ENCODE peak calls at places on chromosome 1, in eight cellular contexts. Y is thyroid gland, S is IMR-90, K is uterus, A is colonic mucosa, D is tibial artery, N is AG04450, Z is AG10803. B is an unnamed sample.

GRCh38 chr1:20160034-20160433 is 20.9 kb downstream of the PLA2G2F start:
- DNase-seq in K (no peak), N (no peak), Z (no peak), D (no peak), S (no peak), Y (no peak), A (no peak), B (no peak)

GRCh38 chr1:212293579-212293978 is 8.4 kb downstream of the PPP2R5A start:
- DNase-seq in Z (peak), N (no peak), Y (no peak), D (no peak), K (no peak), A (no peak), S (peak), B (no peak)

GRCh38 chr1:54163051-54163450 is 10.3 kb upstream of the CDCP2 start:
- DNase-seq in N (no peak), D (no peak), K (no peak), A (peak), Z (no peak), Y (no peak), S (no peak), B (no peak)

GRCh38 chr1:44406761-44407429 is 1.8 kb downstream of the RNF220 start:
- DNase-seq in Y (no peak), A (no peak), Z (no peak), N (no peak), K (no peak), D (no peak), S (no peak), B (peak)

GRCh38 chr1:156848461-156849150 is 10.3 kb downstream of the INSRR start:
- DNase-seq in K (no peak), D (no peak), Z (no peak), S (no peak), N (no peak), Y (peak), A (peak), B (peak)

GRCh38 chr1:88658419-88658818 is 25.7 kb upstream of the PKN2 start:
- DNase-seq in A (no peak), N (no peak), K (no peak), Z (no peak), Y (no peak), D (no peak), S (no peak), B (no peak)

GRCh38 chr1:244653439-244654283 is 735 bp downstream of the DESI2 start:
- DNase-seq in N (no peak), Z (peak), A (peak), D (no peak), Y (peak), K (no peak), S (peak), B (no peak)

GRCh38 chr1:247824023-247824422 is at the start of gene OR14A16:
- DNase-seq in S (no peak), A (no peak), N (no peak), K (no peak), Z (no peak), Y (no peak), D (no peak), B (no peak)

GRCh38 chr1:3787347-3787710 is 9.0 kb downstream of the LRRC47 start:
- DNase-seq in S (no peak), A (no peak), K (no peak), D (no peak), Z (no peak), N (no peak), Y (no peak), B (no peak)

GRCh38 chr1:88892146-88892877 is 945 bp upstream of the GTF2B start:
- DNase-seq in S (peak), D (no peak), A (no peak), N (no peak), Z (peak), K (no peak), Y (no peak), B (no peak)

GRCh38 chr1:205595861-205596260 is 36.0 kb downstream of the ELK4 start:
- DNase-seq in Z (no peak), K (no peak), S (no peak), N (no peak), Y (no peak), A (no peak), D (no peak), B (no peak)

GRCh38 chr1:205596876-205597275 is 34.9 kb downstream of the ELK4 start:
- DNase-seq in S (no peak), D (no peak), Y (no peak), Z (no peak), N (no peak), K (no peak), A (no peak), B (no peak)

GRCh38 chr1:205599667-205600042 is 32.2 kb downstream of the ELK4 start:
- DNase-seq in K (no peak), Y (no peak), A (no peak), S (no peak), Z (no peak), D (no peak), N (no peak), B (no peak)

GRCh38 chr1:205598841-205599666 is 32.8 kb downstream of the ELK4 start:
- DNase-seq in S (peak), A (peak), Z (peak), Y (peak), D (peak), K (peak), N (peak), B (no peak)

DNA sequence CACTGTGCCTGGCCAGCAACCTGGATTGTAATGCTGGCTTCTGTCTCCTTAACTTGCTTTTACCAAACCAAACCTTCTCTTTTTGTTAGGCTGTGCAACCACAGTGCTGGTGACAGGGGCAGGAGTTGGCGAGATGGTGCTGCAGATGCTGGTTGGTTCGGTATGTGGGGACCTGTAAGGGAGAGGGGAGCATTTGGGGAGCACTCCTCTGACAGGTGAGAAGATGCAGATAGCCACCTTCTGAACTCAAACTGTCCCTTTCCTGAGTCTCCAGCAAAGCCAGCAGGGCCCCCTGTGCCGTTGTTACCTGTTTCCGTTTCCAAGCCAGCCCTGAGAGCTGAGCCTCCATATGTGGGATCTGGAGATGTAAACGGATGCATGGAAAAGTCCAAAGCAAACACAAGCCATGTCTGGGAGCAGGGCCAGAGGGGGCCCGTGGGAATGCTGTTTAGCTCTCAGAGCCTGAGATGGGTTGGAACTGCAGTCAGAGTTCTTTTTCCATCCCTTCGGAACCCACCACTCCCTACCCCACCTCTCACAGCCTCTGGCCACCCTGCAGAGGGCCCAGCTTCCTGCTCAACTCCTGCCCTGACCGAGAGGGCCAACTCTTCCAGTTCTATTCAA is 34.0 kb downstream of the ELK4 start:
- DNase-seq in N (no peak), Y (no peak), Z (no peak), S (peak), K (no peak), A (no peak), D (no peak), B (no peak)
- H3K4me3 ChIP-seq in N (no peak), Y (no peak), Z (no peak), S (no peak), K (no peak), A (no peak), D (no peak), B (no peak)

DNA sequence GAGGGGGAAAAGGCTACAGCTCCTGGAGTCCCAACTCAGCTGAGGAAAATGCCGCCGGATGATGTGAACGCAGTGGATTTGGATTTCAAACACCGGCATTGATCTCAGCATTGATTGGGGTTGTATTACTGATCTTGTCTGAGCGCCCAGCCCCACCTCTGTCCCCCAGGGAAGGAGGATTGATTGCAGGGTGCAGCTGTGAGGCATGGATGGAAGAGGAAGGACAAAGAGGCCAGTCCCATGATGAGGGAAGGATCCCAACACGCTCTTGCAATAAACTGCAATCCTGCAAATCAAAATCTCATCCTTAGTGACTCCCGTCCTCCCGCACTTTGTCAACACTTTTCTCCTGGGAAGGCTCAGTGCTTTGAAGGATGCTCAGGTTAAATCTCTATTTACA is 242.3 kb upstream of the PROX1 start:
- DNase-seq in D (no peak), S (no peak), Y (no peak), A (no peak), K (no peak), N (no peak), Z (no peak), B (no peak)
- H3K4me3 ChIP-seq in D (no peak), S (no peak), Y (no peak), A (no peak), K (no peak), N (no peak), Z (no peak), B (no peak)

GRCh38 chr1:27332536-27333281 is 9.1 kb upstream of the SYTL1 start:
- DNase-seq in N (no peak), Z (peak), Y (no peak), A (no peak), D (no peak), S (peak), K (peak), B (no peak)
- H3K4me3 ChIP-seq in N (no peak), Z (no peak), Y (no peak), A (no peak), D (no peak), S (no peak), K (no peak), B (no peak)

DNA sequence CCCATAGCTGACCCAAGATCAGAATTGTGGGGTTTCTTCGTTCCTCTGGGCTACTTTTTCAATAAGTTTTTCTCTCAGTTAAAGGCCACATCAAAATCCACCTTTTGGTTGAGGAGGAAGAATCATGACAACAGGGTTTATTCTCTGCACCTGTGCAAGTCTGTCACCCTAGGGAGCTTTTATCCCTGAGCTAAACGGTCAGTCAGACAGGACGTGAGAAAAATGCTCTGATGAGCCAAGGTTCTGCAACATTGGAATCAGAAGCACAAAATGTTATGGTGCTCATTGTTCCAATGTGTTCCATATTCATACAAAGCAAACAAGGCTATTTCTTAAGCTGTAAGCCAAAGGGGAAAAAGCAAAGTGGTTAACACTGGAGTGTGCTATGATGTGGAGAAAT is 7.4 kb upstream of the ERICH3 start:
- DNase-seq in S (no peak), Z (no peak), Y (no peak), K (no peak), A (no peak), D (no peak), N (no peak), B (no peak)
- H3K4me3 ChIP-seq in S (no peak), Z (no peak), Y (no peak), K (no peak), A (no peak), D (no peak), N (no peak), B (no peak)

GRCh38 chr1:1073743-1074587 is at the start of gene RNF223:
- DNase-seq in D (no peak), K (no peak), Z (no peak), A (peak), S (no peak), N (no peak), Y (no peak), B (no peak)
- H3K4me3 ChIP-seq in D (no peak), K (no peak), Z (no peak), A (peak), S (no peak), N (no peak), Y (no peak), B (no peak)

GRCh38 chr1:29322861-29323585 is 86.7 kb downstream of the PTPRU start:
- DNase-seq in N (no peak), S (no peak), A (no peak), Z (no peak), D (no peak), K (no peak), Y (no peak), B (no peak)

GRCh38 chr1:29324771-29325351 is 88.5 kb downstream of the PTPRU start:
- DNase-seq in A (peak), N (no peak), Y (no peak), S (no peak), Z (no peak), D (no peak), K (no peak), B (no peak)

GRCh38 chr1:29324202-29324601 is 87.9 kb downstream of the PTPRU start:
- DNase-seq in Z (no peak), K (no peak), D (no peak), N (no peak), S (no peak), A (no peak), Y (no peak), B (no peak)

GRCh38 chr1:29322147-29322694 is 85.9 kb downstream of the PTPRU start:
- DNase-seq in A (no peak), N (no peak), K (no peak), D (no peak), Y (no peak), Z (no peak), S (no peak), B (no peak)

GRCh38 chr1:29323636-29324035 is 87.3 kb downstream of the PTPRU start:
- DNase-seq in Z (no peak), A (no peak), S (no peak), N (no peak), Y (no peak), D (no peak), K (no peak), B (no peak)
- H3K4me3 ChIP-seq in Z (no peak), A (no peak), S (no peak), N (no peak), Y (no peak), D (no peak), K (no peak), B (no peak)

GRCh38 chr1:168340796-168341510 is 60.3 kb downstream of the TBX19 start:
- DNase-seq in Z (no peak), Y (no peak), N (no peak), S (no peak), D (no peak), A (no peak), K (no peak), B (no peak)

GRCh38 chr1:168345939-168346338 is 65.3 kb downstream of the TBX19 start:
- DNase-seq in Y (no peak), Z (no peak), A (no peak), K (no peak), S (no peak), N (no peak), D (no peak), B (no peak)

GRCh38 chr1:168341576-168341975 is 60.9 kb downstream of the TBX19 start:
- DNase-seq in Y (no peak), A (no peak), K (no peak), S (peak), D (no peak), Z (peak), N (no peak), B (no peak)

GRCh38 chr1:168342572-168343280 is 62.0 kb downstream of the TBX19 start:
- DNase-seq in Z (peak), K (peak), N (peak), S (peak), Y (peak), D (peak), A (peak), B (peak)

DNA sequence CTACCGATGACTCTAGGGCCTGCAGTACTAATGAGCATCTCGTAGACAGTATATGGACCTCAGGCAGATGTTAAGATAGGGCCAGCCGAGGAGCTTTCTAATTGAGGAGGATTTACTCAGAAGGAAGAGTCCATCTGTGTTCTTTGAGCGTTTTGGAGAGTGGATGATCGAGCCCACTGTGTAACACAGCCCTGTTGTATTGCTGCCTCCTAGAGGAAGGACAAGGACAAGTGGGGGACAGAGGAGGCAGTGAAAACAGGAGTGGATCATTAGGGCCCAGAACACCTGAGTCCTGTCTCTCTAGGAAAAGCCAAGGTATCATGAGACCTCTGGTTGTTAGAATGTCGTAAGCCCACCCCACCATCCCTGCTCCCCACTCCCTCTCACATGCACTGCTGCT is 62.9 kb downstream of the TBX19 start:
- DNase-seq in K (no peak), S (no peak), Y (no peak), Z (no peak), D (no peak), N (no peak), A (no peak), B (no peak)
- H3K4me3 ChIP-seq in K (no peak), S (no peak), Y (no peak), Z (no peak), D (no peak), N (no peak), A (no peak), B (no peak)

GRCh38 chr1:36884801-36885200 is 149.5 kb downstream of the GRIK3 start:
- DNase-seq in N (no peak), A (peak), Z (no peak), Y (no peak), D (no peak), S (no peak), K (no peak), B (no peak)

GRCh38 chr1:36883315-36883949 is 150.9 kb downstream of the GRIK3 start:
- DNase-seq in A (peak), Z (no peak), K (no peak), D (no peak), N (no peak), S (no peak), Y (no peak), B (peak)

GRCh38 chr1:36882536-36883285 is 151.6 kb downstream of the GRIK3 start:
- DNase-seq in A (peak), Y (no peak), S (no peak), Z (no peak), K (no peak), D (no peak), N (no peak), B (no peak)

GRCh38 chr1:36885537-36886441 is 148.5 kb downstream of the GRIK3 start:
- DNase-seq in K (no peak), D (no peak), Z (no peak), N (no peak), Y (no peak), S (no peak), A (peak), B (no peak)

DNA sequence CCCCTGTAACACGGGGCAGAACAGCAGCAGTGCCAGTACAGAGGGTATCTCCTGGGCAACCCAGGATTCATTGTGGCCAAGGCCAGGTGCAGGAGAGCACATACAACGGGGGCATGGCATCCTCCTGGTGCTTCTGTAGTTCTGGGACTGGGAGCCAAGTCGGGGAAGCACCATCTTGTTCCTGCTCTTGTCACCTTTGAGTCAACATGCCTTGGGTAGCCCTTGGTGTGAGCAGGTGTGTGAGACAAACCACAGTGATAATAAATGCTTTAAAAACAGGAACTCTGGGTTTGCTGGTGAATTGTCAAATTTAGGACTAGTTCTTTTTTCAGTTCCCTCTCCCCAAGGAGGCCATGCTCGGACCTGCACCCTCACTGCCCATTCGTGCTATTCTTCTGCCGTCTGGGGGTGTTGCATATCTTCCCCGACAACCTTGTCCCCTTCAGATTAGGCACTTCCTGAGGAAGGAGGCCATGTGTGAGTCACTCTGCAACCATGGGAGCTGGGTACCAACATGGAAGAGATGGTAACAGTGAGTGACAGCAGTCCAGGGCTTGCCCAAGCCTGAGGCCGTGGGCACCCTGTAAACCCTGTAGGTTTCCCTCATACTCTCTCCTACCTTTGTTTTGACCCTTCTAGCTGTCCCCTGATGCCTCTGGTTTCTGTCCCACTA is 150.2 kb downstream of the GRIK3 start:
- DNase-seq in A (peak), Y (no peak), S (no peak), Z (no peak), K (no peak), N (no peak), D (no peak), B (no peak)
- H3K4me3 ChIP-seq in A (no peak), Y (no peak), S (no peak), Z (no peak), K (no peak), N (no peak), D (no peak), B (no peak)